ENCODE peak calls at places on chromosomes 2 and 18, in seven cellular contexts. One of them, this sample, is unnamed.

GRCh38 chr2:166802475-166802874 is 85.8 kb upstream of the XIRP2 start:
- DNase-seq in tibial artery: no peak
- DNase-seq in adrenal gland: no peak
- DNase-seq in GM10248: no peak
- DNase-seq in lung: no peak
- DNase-seq in endothelial cell: no peak
- DNase-seq in astrocyte of the spinal cord: no peak
- DNase-seq in this sample: no peak

GRCh38 chr2:136242687-136243277 is 124.8 kb upstream of the CXCR4 start:
- DNase-seq in astrocyte of the spinal cord: no peak
- DNase-seq in lung: no peak
- DNase-seq in endothelial cell: no peak
- DNase-seq in GM10248: no peak
- DNase-seq in tibial artery: no peak
- DNase-seq in adrenal gland: peak
- DNase-seq in this sample: no peak

GRCh38 chr2:143183804-143184463 is 54.7 kb downstream of the ARHGAP15 start:
- DNase-seq in endothelial cell: no peak
- DNase-seq in lung: no peak
- DNase-seq in GM10248: peak
- DNase-seq in tibial artery: no peak
- DNase-seq in astrocyte of the spinal cord: no peak
- DNase-seq in adrenal gland: peak
- DNase-seq in this sample: peak

GRCh38 chr2:219743548-219743947 is 116.1 kb downstream of the SLC4A3 start:
- DNase-seq in lung: no peak
- DNase-seq in GM10248: no peak
- DNase-seq in astrocyte of the spinal cord: no peak
- DNase-seq in tibial artery: no peak
- DNase-seq in endothelial cell: no peak
- DNase-seq in adrenal gland: no peak
- DNase-seq in this sample: no peak

GRCh38 chr2:12106440-12107080 is 360.1 kb downstream of the LPIN1 start:
- DNase-seq in astrocyte of the spinal cord: peak
- DNase-seq in lung: peak
- DNase-seq in endothelial cell: no peak
- DNase-seq in tibial artery: peak
- DNase-seq in GM10248: peak
- DNase-seq in adrenal gland: peak
- DNase-seq in this sample: no peak

GRCh38 chr2:202716114-202716718 is 81.4 kb downstream of the FAM117B start:
- DNase-seq in adrenal gland: no peak
- DNase-seq in endothelial cell: no peak
- DNase-seq in tibial artery: no peak
- DNase-seq in astrocyte of the spinal cord: no peak
- DNase-seq in GM10248: no peak
- DNase-seq in lung: no peak
- DNase-seq in this sample: no peak

GRCh38 chr2:157107877-157108276 is 149.6 kb upstream of the GALNT5 start:
- DNase-seq in astrocyte of the spinal cord: peak
- DNase-seq in tibial artery: no peak
- DNase-seq in GM10248: no peak
- DNase-seq in endothelial cell: no peak
- DNase-seq in lung: peak
- DNase-seq in adrenal gland: no peak
- DNase-seq in this sample: no peak

GRCh38 chr2:149575277-149575676 is 12.3 kb downstream of the MMADHC start:
- DNase-seq in astrocyte of the spinal cord: no peak
- DNase-seq in adrenal gland: no peak
- DNase-seq in tibial artery: no peak
- DNase-seq in GM10248: no peak
- DNase-seq in lung: no peak
- DNase-seq in endothelial cell: no peak
- DNase-seq in this sample: no peak

GRCh38 chr2:127320586-127321275 is 26.8 kb upstream of the ERCC3 start:
- DNase-seq in astrocyte of the spinal cord: no peak
- DNase-seq in tibial artery: no peak
- DNase-seq in lung: no peak
- DNase-seq in endothelial cell: no peak
- DNase-seq in adrenal gland: no peak
- DNase-seq in GM10248: no peak
- DNase-seq in this sample: no peak

GRCh38 chr18:55489742-55490055 is 98.3 kb downstream of the TCF4 start:
- DNase-seq in astrocyte of the spinal cord: no peak
- DNase-seq in endothelial cell: no peak
- DNase-seq in GM10248: peak
- DNase-seq in lung: no peak
- DNase-seq in adrenal gland: no peak
- DNase-seq in tibial artery: no peak
- DNase-seq in this sample: no peak

GRCh38 chr2:224086226-224086911 is 47.3 kb upstream of the SERPINE2 start:
- DNase-seq in tibial artery: peak
- DNase-seq in lung: no peak
- DNase-seq in GM10248: no peak
- DNase-seq in astrocyte of the spinal cord: peak
- DNase-seq in endothelial cell: no peak
- DNase-seq in adrenal gland: peak
- DNase-seq in this sample: no peak

GRCh38 chr2:60794271-60794863 is 38.3 kb downstream of the PAPOLG start:
- DNase-seq in endothelial cell: no peak
- DNase-seq in astrocyte of the spinal cord: peak
- DNase-seq in tibial artery: no peak
- DNase-seq in lung: no peak
- DNase-seq in GM10248: peak
- DNase-seq in adrenal gland: no peak
- DNase-seq in this sample: no peak

GRCh38 chr2:96342085-96342484 is 6.5 kb downstream of the NCAPH start:
- DNase-seq in tibial artery: no peak
- DNase-seq in endothelial cell: no peak
- DNase-seq in adrenal gland: peak
- DNase-seq in GM10248: no peak
- DNase-seq in lung: no peak
- DNase-seq in astrocyte of the spinal cord: peak
- DNase-seq in this sample: no peak

GRCh38 chr2:105750735-105751134 is 6.0 kb downstream of the NCK2 start:
- DNase-seq in GM10248: no peak
- DNase-seq in tibial artery: no peak
- DNase-seq in lung: no peak
- DNase-seq in endothelial cell: no peak
- DNase-seq in astrocyte of the spinal cord: no peak
- DNase-seq in adrenal gland: no peak
- DNase-seq in this sample: no peak

GRCh38 chr2:238567067-238567855 is 140.5 kb downstream of the ASB1 start:
- DNase-seq in astrocyte of the spinal cord: no peak
- DNase-seq in tibial artery: no peak
- DNase-seq in GM10248: peak
- DNase-seq in lung: no peak
- DNase-seq in endothelial cell: no peak
- DNase-seq in adrenal gland: no peak
- DNase-seq in this sample: no peak

GRCh38 chr18:74598350-74599001 is 806 bp downstream of the ZNF407 start:
- DNase-seq in lung: peak
- DNase-seq in tibial artery: peak
- DNase-seq in astrocyte of the spinal cord: peak
- DNase-seq in endothelial cell: no peak
- DNase-seq in GM10248: peak
- DNase-seq in adrenal gland: peak
- DNase-seq in this sample: peak

GRCh38 chr2:239598011-239598731 is 197.4 kb upstream of the HDAC4 start:
- DNase-seq in astrocyte of the spinal cord: no peak
- DNase-seq in tibial artery: no peak
- DNase-seq in adrenal gland: no peak
- DNase-seq in GM10248: no peak
- DNase-seq in lung: no peak
- DNase-seq in endothelial cell: no peak
- DNase-seq in this sample: no peak

GRCh38 chr2:36373149-36373880 is 17.7 kb downstream of the CRIM1 start:
- DNase-seq in adrenal gland: no peak
- DNase-seq in lung: peak
- DNase-seq in tibial artery: no peak
- DNase-seq in GM10248: no peak
- DNase-seq in endothelial cell: no peak
- DNase-seq in astrocyte of the spinal cord: peak
- DNase-seq in this sample: peak

GRCh38 chr2:31204761-31205160 is 12.6 kb downstream of the CAPN14 start:
- DNase-seq in astrocyte of the spinal cord: no peak
- DNase-seq in GM10248: no peak
- DNase-seq in adrenal gland: no peak
- DNase-seq in endothelial cell: no peak
- DNase-seq in lung: no peak
- DNase-seq in tibial artery: no peak
- DNase-seq in this sample: no peak

GRCh38 chr2:162258169-162258568 is 14.9 kb upstream of the FAP start:
- DNase-seq in astrocyte of the spinal cord: no peak
- DNase-seq in lung: no peak
- DNase-seq in tibial artery: no peak
- DNase-seq in endothelial cell: no peak
- DNase-seq in adrenal gland: no peak
- DNase-seq in GM10248: no peak
- DNase-seq in this sample: no peak

GRCh38 chr2:166764216-166764615 is 124.1 kb upstream of the XIRP2 start:
- DNase-seq in adrenal gland: no peak
- DNase-seq in lung: no peak
- DNase-seq in endothelial cell: no peak
- DNase-seq in GM10248: no peak
- DNase-seq in tibial artery: no peak
- DNase-seq in astrocyte of the spinal cord: no peak
- DNase-seq in this sample: no peak

GRCh38 chr2:240958366-240959213 is 39.8 kb upstream of the SNED1 start:
- DNase-seq in astrocyte of the spinal cord: no peak
- DNase-seq in adrenal gland: no peak
- DNase-seq in GM10248: no peak
- DNase-seq in tibial artery: peak
- DNase-seq in lung: no peak
- DNase-seq in endothelial cell: no peak
- DNase-seq in this sample: no peak

GRCh38 chr2:2688231-2688630 is 357.2 kb upstream of the MYT1L start:
- DNase-seq in endothelial cell: no peak
- DNase-seq in tibial artery: no peak
- DNase-seq in lung: no peak
- DNase-seq in adrenal gland: no peak
- DNase-seq in GM10248: no peak
- DNase-seq in astrocyte of the spinal cord: no peak
- DNase-seq in this sample: no peak

DNA sequence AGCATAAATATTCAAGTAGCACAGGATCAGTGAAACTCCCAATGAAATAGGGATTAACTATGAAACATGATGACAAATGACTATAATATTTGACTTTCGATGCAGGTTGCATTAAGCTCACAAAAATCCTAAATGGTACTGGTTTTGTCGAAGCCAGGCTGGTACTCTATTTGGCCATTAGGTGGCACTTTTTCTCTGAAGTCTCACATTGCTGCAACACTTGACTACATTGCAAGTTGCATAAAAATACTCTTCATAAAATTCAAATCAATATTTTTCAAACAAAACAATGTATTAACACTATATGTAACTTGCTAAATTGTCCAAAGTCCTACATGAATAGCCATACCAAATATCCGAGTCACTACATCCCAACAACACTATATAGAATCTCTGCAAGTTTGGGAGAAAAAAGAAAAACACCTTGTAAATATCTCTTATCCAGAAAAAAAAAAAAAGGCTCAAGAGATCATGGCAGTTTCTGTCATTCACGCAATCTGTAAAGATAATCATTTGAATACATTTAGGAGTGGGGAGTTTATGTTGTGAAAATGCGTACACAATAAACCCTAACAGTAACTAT is 9.5 kb downstream of the RTTN start:
- DNase-seq in GM10248: peak
- DNase-seq in adrenal gland: peak
- DNase-seq in lung: no peak
- DNase-seq in tibial artery: no peak
- DNase-seq in astrocyte of the spinal cord: peak
- DNase-seq in endothelial cell: peak
- DNase-seq in this sample: peak
- TF ChIP-seq CTCF in GM10248: peak
- TF ChIP-seq CTCF in adrenal gland: peak
- TF ChIP-seq CTCF in lung: peak
- TF ChIP-seq CTCF in tibial artery: peak
- TF ChIP-seq CTCF in astrocyte of the spinal cord: peak
- TF ChIP-seq CTCF in endothelial cell: peak
- TF ChIP-seq CTCF in this sample: peak

DNA sequence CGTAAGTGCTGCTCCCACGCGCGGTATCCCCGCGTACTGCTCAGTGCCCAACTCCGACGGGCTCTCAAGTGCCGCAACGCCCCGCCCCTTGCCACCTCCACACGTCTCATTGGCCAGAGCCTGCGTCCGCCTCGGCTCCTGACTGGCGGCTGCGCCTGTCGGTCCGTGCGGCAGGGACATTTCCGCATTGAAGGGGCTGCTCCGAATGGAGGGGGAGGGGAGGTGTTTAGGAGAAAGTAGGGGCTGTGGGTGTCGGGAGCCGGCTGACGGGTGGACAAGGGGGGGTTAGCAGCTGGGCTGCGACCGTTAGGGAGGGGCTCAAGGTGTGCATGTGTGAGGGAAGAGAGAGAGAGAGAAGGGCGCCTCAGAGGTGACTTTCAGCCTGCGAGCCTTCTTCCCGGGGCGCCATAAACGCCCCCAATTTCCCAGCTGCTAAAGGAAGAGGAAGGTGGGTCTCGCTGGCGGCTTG is 877 bp upstream of the UGP2 start:
- DNase-seq in tibial artery: peak
- DNase-seq in lung: peak
- DNase-seq in astrocyte of the spinal cord: peak
- DNase-seq in GM10248: peak
- DNase-seq in adrenal gland: peak
- DNase-seq in endothelial cell: peak
- DNase-seq in this sample: peak
- TF ChIP-seq CTCF in tibial artery: peak
- TF ChIP-seq CTCF in lung: no peak
- TF ChIP-seq CTCF in astrocyte of the spinal cord: no peak
- TF ChIP-seq CTCF in GM10248: no peak
- TF ChIP-seq CTCF in adrenal gland: peak
- TF ChIP-seq CTCF in endothelial cell: no peak
- TF ChIP-seq CTCF in this sample: no peak

DNA sequence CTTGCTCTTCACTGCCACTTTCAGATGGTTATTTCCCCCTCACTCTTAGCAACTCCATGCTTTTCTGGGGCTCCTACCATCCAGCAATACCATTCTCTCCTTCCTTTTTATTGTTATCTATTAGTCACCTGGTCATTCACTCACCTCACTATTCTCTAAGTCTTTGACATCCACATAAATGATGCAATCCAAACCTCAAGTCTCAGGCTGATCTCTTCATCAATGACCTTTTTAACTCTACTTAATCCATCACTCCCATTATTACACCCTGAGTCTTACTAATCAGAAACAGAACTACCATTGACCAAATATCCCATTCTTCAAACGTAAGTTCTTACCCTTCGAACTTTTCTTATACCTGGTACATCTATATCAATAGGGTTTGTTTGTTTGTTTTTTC is 79.7 kb downstream of the ITSN2 start:
- DNase-seq in astrocyte of the spinal cord: no peak
- DNase-seq in adrenal gland: no peak
- DNase-seq in endothelial cell: no peak
- DNase-seq in lung: no peak
- DNase-seq in tibial artery: no peak
- DNase-seq in GM10248: no peak
- DNase-seq in this sample: no peak
- TF ChIP-seq CTCF in astrocyte of the spinal cord: no peak
- TF ChIP-seq CTCF in adrenal gland: no peak
- TF ChIP-seq CTCF in endothelial cell: no peak
- TF ChIP-seq CTCF in lung: no peak
- TF ChIP-seq CTCF in tibial artery: no peak
- TF ChIP-seq CTCF in GM10248: no peak
- TF ChIP-seq CTCF in this sample: no peak

GRCh38 chr2:69559696-69560482 is 83.7 kb downstream of the AAK1 start:
- DNase-seq in astrocyte of the spinal cord: peak
- DNase-seq in GM10248: peak
- DNase-seq in lung: no peak
- DNase-seq in endothelial cell: peak
- DNase-seq in tibial artery: no peak
- DNase-seq in adrenal gland: peak
- DNase-seq in this sample: no peak
- TF ChIP-seq CTCF in astrocyte of the spinal cord: peak
- TF ChIP-seq CTCF in GM10248: peak
- TF ChIP-seq CTCF in lung: peak
- TF ChIP-seq CTCF in endothelial cell: peak
- TF ChIP-seq CTCF in tibial artery: peak
- TF ChIP-seq CTCF in adrenal gland: peak
- TF ChIP-seq CTCF in this sample: peak